ENCODE peak calls at places on chromosomes 5 and 9, in seven cellular contexts. P, V, N, H, L, M and D are unnamed samples. For H3K4me1, the result is how much of the 10 kb centered on the place peaks cover.

GRCh38 chr5:21862986-21863385 is 990.2 kb downstream of the CDH12 start:
- DNase-seq in V (no peak), P (no peak), L (no peak), H (no peak), N (no peak), M (no peak), D (no peak)

GRCh38 chr9:35996358-35996970 is 38.5 kb upstream of the OR2S2 start:
- DNase-seq in V (no peak), M (no peak), H (no peak), P (no peak), L (no peak), N (no peak), D (no peak)

GRCh38 chr5:128199611-128200010 is 116.0 kb downstream of the SLC12A2 start:
- DNase-seq in M (no peak), V (no peak), N (no peak), H (no peak), L (no peak), P (no peak), D (no peak)

GRCh38 chr5:140565780-140566095 is 1.1 kb downstream of the SLC35A4 start:
- DNase-seq in N (no peak), P (no peak), M (no peak), V (no peak), H (no peak), L (no peak), D (no peak)

GRCh38 chr5:146018461-146019375 is 82.3 kb downstream of the SH3RF2 start:
- DNase-seq in L (no peak), N (no peak), V (no peak), P (no peak), H (no peak), M (no peak), D (no peak)

GRCh38 chr5:150562832-150563231 is 54.9 kb downstream of the NDST1 start:
- DNase-seq in M (no peak), N (peak), L (no peak), P (no peak), V (peak), H (no peak), D (no peak)

GRCh38 chr5:110916373-110917049 is 155.0 kb upstream of the TSLP start:
- DNase-seq in V (no peak), H (no peak), M (no peak), L (no peak), N (no peak), P (no peak), D (no peak)

GRCh38 chr5:178469011-178469974 is 120.9 kb downstream of the COL23A1 start:
- DNase-seq in L (no peak), M (peak), P (peak), H (no peak), V (no peak), N (no peak), D (no peak)

GRCh38 chr5:54309751-54310432 is 481 bp downstream of the ARL15 start:
- DNase-seq in L (peak), V (peak), M (peak), N (no peak), P (no peak), H (peak), D (peak)

GRCh38 chr5:154837009-154837881 is 13.2 kb downstream of the FAXDC2 start:
- DNase-seq in P (no peak), V (no peak), H (no peak), M (no peak), L (peak), N (peak), D (no peak)

GRCh38 chr5:38417658-38418017 is 138.8 kb downstream of the LIFR start:
- DNase-seq in H (no peak), L (no peak), P (no peak), M (no peak), N (no peak), V (no peak), D (no peak)

GRCh38 chr5:137666109-137666850 is 69.6 kb downstream of the KLHL3 start:
- DNase-seq in V (peak), M (no peak), P (no peak), H (peak), L (no peak), N (no peak), D (no peak)

GRCh38 chr9:128898845-128899565 is 17.1 kb downstream of the LRRC8A start:
- DNase-seq in M (peak), N (no peak), L (no peak), H (no peak), V (no peak), P (no peak), D (no peak)

GRCh38 chr5:157451806-157452205 is 8.2 kb upstream of the NIPAL4 start:
- DNase-seq in V (no peak), P (no peak), N (no peak), M (no peak), L (no peak), H (no peak), D (no peak)

GRCh38 chr9:134234687-134235359 is 70.5 kb upstream of the RNU6ATAC start:
- DNase-seq in V (no peak), L (no peak), M (no peak), P (no peak), N (no peak), H (no peak), D (no peak)

GRCh38 chr9:78973906-78974305 is 597.9 kb upstream of the TLE4 start:
- DNase-seq in L (no peak), P (no peak), V (no peak), N (no peak), H (no peak), M (no peak), D (no peak)

GRCh38 chr9:91500509-91501011 is 76.9 kb upstream of the NFIL3 start:
- DNase-seq in H (no peak), N (no peak), P (no peak), M (no peak), L (no peak), V (peak), D (no peak)

DNA sequence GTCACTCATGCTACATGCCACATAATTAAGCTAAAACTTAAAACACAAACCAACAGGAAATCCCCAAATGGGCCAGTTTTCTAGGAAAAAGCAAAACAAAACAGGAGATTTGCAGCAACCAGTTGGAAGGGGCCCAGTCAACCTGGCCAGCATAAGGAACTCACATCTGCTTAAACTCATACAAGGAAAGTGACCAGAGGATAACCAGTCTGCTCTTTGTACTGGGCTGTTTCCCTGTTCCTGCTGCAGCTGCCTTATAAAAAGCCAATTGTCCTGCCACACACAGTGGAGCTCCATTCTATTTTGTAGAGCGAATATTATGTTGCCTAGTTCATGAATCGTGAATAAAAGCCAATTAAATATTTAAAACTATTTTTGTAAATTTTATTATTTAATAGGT is 29.5 kb upstream of the PTPDC1 start:
- DNase-seq in P (no peak), V (no peak), H (no peak), L (peak), N (no peak), M (no peak), D (no peak)
- TF ChIP-seq POLR2AphosphoS5 in P (no peak), V (no peak), H (no peak), L (peak), N (no peak), M (no peak), D (no peak)

DNA sequence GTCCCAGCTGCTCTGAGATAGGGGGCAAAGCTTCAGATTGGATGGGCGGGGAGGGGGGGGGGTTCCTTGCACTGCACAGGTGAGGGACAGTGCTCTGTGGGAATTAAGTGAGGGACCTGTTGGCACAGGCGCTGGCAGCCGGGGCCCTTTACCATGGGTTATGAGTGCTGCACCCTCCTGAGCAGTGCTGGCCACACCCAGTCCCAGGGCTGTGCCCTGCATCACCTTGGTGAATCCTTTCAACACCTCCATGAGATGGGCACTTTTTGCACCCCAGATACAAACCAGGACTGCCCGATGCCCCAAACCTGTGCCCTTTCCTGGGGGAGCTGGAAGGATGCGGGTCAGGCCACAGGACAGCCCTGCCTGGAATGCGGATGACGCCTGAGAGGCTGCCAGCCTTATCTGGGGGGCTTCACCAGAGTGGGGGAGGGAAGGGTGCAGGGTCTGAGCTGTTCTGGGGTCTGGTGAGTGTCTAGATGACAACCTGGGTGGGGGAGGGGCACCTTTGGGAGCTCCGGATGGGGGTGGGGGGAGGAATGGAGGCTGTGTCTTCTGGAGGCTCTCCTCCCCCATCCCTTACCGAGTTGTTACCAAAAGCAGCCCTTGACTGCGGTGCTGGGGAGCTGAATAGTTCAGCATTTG is 5.2 kb downstream of the CRB2 start:
- DNase-seq in L (no peak), N (no peak), M (no peak), H (no peak), V (no peak), P (no peak), D (no peak)
- H3K4me1 ChIP-seq in L (under half), N (half or more), M (under half), H (under half), V (under half), P (under half), D (under half)

GRCh38 chr5:180070726-180071417 is 687 bp downstream of the RNF130 start:
- DNase-seq in M (no peak), L (peak), N (no peak), P (no peak), V (peak), H (peak), D (peak)

GRCh38 chr5:180072556-180072955 is 997 bp upstream of the RNF130 start:
- DNase-seq in V (no peak), P (no peak), M (no peak), L (no peak), N (no peak), H (no peak), D (no peak)

GRCh38 chr5:180069589-180070247 is 1.8 kb downstream of the RNF130 start:
- DNase-seq in N (peak), V (no peak), H (peak), L (no peak), P (no peak), M (no peak), D (peak)

GRCh38 chr5:180072256-180072548 is 643 bp upstream of the RNF130 start:
- DNase-seq in M (no peak), P (no peak), V (no peak), N (no peak), L (no peak), H (no peak), D (no peak)

DNA sequence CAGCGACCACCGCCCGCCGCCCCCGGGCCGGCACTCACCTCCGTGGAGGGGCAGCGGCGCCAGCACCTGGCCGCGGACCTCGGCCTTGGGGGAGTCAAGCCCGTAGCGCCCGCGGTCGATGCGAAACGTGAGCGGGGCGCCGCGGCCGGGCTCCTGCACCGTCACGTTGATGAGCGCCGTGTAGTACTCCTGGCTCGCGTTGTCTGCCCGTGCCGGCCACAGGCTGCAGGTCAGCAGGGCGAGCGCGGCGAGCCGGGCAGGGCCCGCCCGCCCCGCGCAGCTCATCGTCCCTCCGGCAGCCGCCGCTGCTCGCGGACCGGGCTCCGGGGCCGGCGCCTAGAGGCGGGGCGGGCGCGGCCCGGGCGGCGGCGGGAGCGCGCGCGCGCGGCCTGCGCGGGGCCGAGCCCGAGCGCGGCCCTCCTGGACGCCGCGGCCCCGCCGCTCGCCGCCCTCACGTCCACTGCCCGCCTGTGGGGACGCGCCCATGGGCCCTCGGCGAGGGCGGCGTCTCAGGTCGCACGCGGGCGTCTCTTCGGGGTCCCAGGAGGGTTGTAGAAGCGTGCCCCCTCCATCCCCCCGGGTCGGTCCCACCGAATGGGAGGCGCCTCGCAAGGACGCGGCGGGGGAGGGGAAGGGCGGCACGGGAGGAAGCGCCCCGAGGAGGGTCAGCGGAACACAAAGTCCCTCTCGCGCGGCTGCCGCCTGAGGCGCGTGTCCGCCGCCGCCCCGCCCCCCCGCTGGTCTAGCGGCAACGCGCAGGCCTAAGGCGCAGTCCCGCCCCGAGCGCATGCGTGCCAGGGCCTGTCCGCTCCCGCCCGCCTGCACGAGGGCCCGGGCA is at the start of gene RNF130:
- DNase-seq in P (no peak), V (peak), N (peak), H (peak), M (peak), L (peak), D (peak)
- TF ChIP-seq POLR2AphosphoS5 in P (peak), V (peak), N (peak), H (peak), M (peak), L (peak), D (peak)

DNA sequence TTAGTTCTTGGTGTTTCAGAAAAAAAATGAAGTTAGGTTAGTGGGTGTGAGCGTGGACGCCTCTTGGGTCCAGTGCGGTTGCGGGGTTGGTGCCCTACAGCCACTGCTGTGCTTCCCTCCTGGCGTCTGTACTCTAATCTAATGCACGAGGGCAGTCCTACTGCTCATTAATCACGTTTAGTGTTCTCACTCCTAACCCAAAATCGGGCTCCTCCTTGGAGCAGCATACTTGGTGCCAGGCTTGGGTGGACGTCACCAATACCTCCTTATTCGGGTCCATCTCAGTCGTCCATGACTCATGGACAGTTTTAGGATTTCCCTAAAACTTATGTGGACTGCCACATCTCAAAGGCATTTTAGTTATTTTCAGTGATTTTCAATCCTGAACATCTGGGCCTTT is 41.6 kb downstream of the TRIO start:
- DNase-seq in L (no peak), P (no peak), V (no peak), H (no peak), M (no peak), N (no peak), D (no peak)
- H3K4me1 ChIP-seq in L (under half), P (half or more), V (half or more), H (under half), M (half or more), N (half or more), D (under half)

GRCh38 chr9:7298123-7298522 is 501.5 kb downstream of the DMAC1 start:
- DNase-seq in N (no peak), V (no peak), L (no peak), M (no peak), H (no peak), P (no peak), D (no peak)
- TF ChIP-seq POLR2AphosphoS5 in N (no peak), V (no peak), L (no peak), M (no peak), H (no peak), P (no peak), D (no peak)